ENCODE peak calls at places on chromosomes 1 and 21, in six cellular contexts. One of them, this sample, is unnamed. For H3K4me1, the result is how much of the 10 kb centered on the place peaks cover.

GRCh38 chr1:76425104-76425842 is 350.7 kb downstream of the ST6GALNAC3 start:
- DNase-seq in K562: no peak
- DNase-seq in A549: no peak
- DNase-seq in esophagus muscularis mucosa: no peak
- DNase-seq in transverse colon: no peak
- DNase-seq in upper lobe of left lung: no peak
- DNase-seq in this sample: no peak

GRCh38 chr1:247360991-247361721 is 29.5 kb upstream of the ZNF496 start:
- DNase-seq in upper lobe of left lung: peak
- DNase-seq in transverse colon: peak
- DNase-seq in K562: peak
- DNase-seq in esophagus muscularis mucosa: no peak
- DNase-seq in A549: no peak
- DNase-seq in this sample: no peak

GRCh38 chr1:159958721-159959380 is 4.8 kb upstream of the SLAMF9 start:
- DNase-seq in transverse colon: no peak
- DNase-seq in A549: no peak
- DNase-seq in K562: no peak
- DNase-seq in esophagus muscularis mucosa: no peak
- DNase-seq in upper lobe of left lung: peak
- DNase-seq in this sample: no peak

GRCh38 chr1:46616277-46617107 is at the start of gene MOB3C:
- DNase-seq in upper lobe of left lung: peak
- DNase-seq in A549: peak
- DNase-seq in transverse colon: peak
- DNase-seq in esophagus muscularis mucosa: peak
- DNase-seq in K562: peak
- DNase-seq in this sample: peak

GRCh38 chr1:214281902-214282695 is 1.1 kb downstream of the SMYD2 start:
- DNase-seq in K562: peak
- DNase-seq in upper lobe of left lung: peak
- DNase-seq in esophagus muscularis mucosa: no peak
- DNase-seq in transverse colon: peak
- DNase-seq in A549: peak
- DNase-seq in this sample: no peak

GRCh38 chr1:198528376-198528775 is 12.1 kb downstream of the ATP6V1G3 start:
- DNase-seq in esophagus muscularis mucosa: no peak
- DNase-seq in A549: no peak
- DNase-seq in upper lobe of left lung: no peak
- DNase-seq in K562: no peak
- DNase-seq in transverse colon: no peak
- DNase-seq in this sample: no peak

GRCh38 chr1:228807904-228808487 is 72.7 kb downstream of the RHOU start:
- DNase-seq in A549: no peak
- DNase-seq in K562: no peak
- DNase-seq in upper lobe of left lung: no peak
- DNase-seq in transverse colon: no peak
- DNase-seq in esophagus muscularis mucosa: no peak
- DNase-seq in this sample: no peak

GRCh38 chr1:162023547-162024501 is at the start of gene OLFML2B:
- DNase-seq in A549: peak
- DNase-seq in upper lobe of left lung: peak
- DNase-seq in transverse colon: peak
- DNase-seq in esophagus muscularis mucosa: no peak
- DNase-seq in K562: peak
- DNase-seq in this sample: peak

GRCh38 chr1:23693599-23693998 is 2.0 kb downstream of the RPL11 start:
- DNase-seq in K562: no peak
- DNase-seq in upper lobe of left lung: no peak
- DNase-seq in A549: no peak
- DNase-seq in esophagus muscularis mucosa: no peak
- DNase-seq in transverse colon: no peak
- DNase-seq in this sample: no peak

GRCh38 chr1:36398370-36398977 is 766 bp upstream of the LSM10 start:
- DNase-seq in K562: no peak
- DNase-seq in transverse colon: no peak
- DNase-seq in esophagus muscularis mucosa: no peak
- DNase-seq in upper lobe of left lung: no peak
- DNase-seq in A549: no peak
- DNase-seq in this sample: no peak

GRCh38 chr1:147551036-147551435 is 9.7 kb downstream of the BCL9 start:
- DNase-seq in upper lobe of left lung: no peak
- DNase-seq in K562: no peak
- DNase-seq in transverse colon: no peak
- DNase-seq in A549: no peak
- DNase-seq in esophagus muscularis mucosa: no peak
- DNase-seq in this sample: no peak

GRCh38 chr1:44713321-44713781 is 17.6 kb downstream of the RNU5D-1 start:
- DNase-seq in A549: no peak
- DNase-seq in transverse colon: no peak
- DNase-seq in upper lobe of left lung: no peak
- DNase-seq in esophagus muscularis mucosa: no peak
- DNase-seq in K562: no peak
- DNase-seq in this sample: no peak

GRCh38 chr1:217078010-217078704 is 354.9 kb upstream of the ESRRG start:
- DNase-seq in upper lobe of left lung: no peak
- DNase-seq in K562: no peak
- DNase-seq in transverse colon: no peak
- DNase-seq in esophagus muscularis mucosa: no peak
- DNase-seq in A549: no peak
- DNase-seq in this sample: no peak

GRCh38 chr1:221727146-221728036 is 14.5 kb downstream of the DUSP10 start:
- DNase-seq in K562: no peak
- DNase-seq in A549: no peak
- DNase-seq in esophagus muscularis mucosa: no peak
- DNase-seq in transverse colon: no peak
- DNase-seq in upper lobe of left lung: no peak
- DNase-seq in this sample: no peak

GRCh38 chr21:38758815-38759214 is 46.9 kb upstream of the ETS2 start:
- DNase-seq in transverse colon: no peak
- DNase-seq in esophagus muscularis mucosa: no peak
- DNase-seq in K562: no peak
- DNase-seq in upper lobe of left lung: no peak
- DNase-seq in A549: no peak
- DNase-seq in this sample: no peak

GRCh38 chr1:94183197-94183815 is 54.1 kb downstream of the ARHGAP29 start:
- DNase-seq in upper lobe of left lung: no peak
- DNase-seq in transverse colon: no peak
- DNase-seq in A549: no peak
- DNase-seq in K562: no peak
- DNase-seq in esophagus muscularis mucosa: no peak
- DNase-seq in this sample: no peak

GRCh38 chr1:151934048-151934493 is 24.8 kb upstream of the THEM4 start:
- DNase-seq in esophagus muscularis mucosa: peak
- DNase-seq in K562: peak
- DNase-seq in A549: peak
- DNase-seq in upper lobe of left lung: no peak
- DNase-seq in transverse colon: peak
- DNase-seq in this sample: no peak

GRCh38 chr21:43808367-43808766 is 19.0 kb downstream of the RRP1 start:
- DNase-seq in A549: no peak
- DNase-seq in esophagus muscularis mucosa: no peak
- DNase-seq in K562: no peak
- DNase-seq in transverse colon: no peak
- DNase-seq in upper lobe of left lung: no peak
- DNase-seq in this sample: no peak

GRCh38 chr1:115364044-115364775 is 26.2 kb upstream of the NGF start:
- DNase-seq in upper lobe of left lung: no peak
- DNase-seq in A549: no peak
- DNase-seq in transverse colon: no peak
- DNase-seq in esophagus muscularis mucosa: no peak
- DNase-seq in K562: no peak
- DNase-seq in this sample: no peak

GRCh38 chr1:27556435-27556780 is 47.5 kb downstream of the AHDC1 start:
- DNase-seq in K562: no peak
- DNase-seq in transverse colon: no peak
- DNase-seq in esophagus muscularis mucosa: no peak
- DNase-seq in A549: no peak
- DNase-seq in upper lobe of left lung: no peak
- DNase-seq in this sample: no peak

GRCh38 chr1:198295975-198296374 is 139.2 kb downstream of the NEK7 start:
- DNase-seq in upper lobe of left lung: no peak
- DNase-seq in transverse colon: no peak
- DNase-seq in A549: no peak
- DNase-seq in esophagus muscularis mucosa: no peak
- DNase-seq in K562: no peak
- DNase-seq in this sample: no peak

GRCh38 chr1:15303912-15304311 is 56.9 kb downstream of the FHAD1 start:
- DNase-seq in esophagus muscularis mucosa: no peak
- DNase-seq in transverse colon: no peak
- DNase-seq in K562: no peak
- DNase-seq in A549: no peak
- DNase-seq in upper lobe of left lung: no peak
- DNase-seq in this sample: no peak
- TF ChIP-seq EP300 in esophagus muscularis mucosa: no peak
- TF ChIP-seq EP300 in transverse colon: no peak
- TF ChIP-seq EP300 in K562: no peak
- TF ChIP-seq EP300 in A549: no peak
- TF ChIP-seq EP300 in upper lobe of left lung: no peak
- TF ChIP-seq EP300 in this sample: no peak

GRCh38 chr1:226634611-226635246 is 86.2 kb downstream of the STUM start:
- DNase-seq in A549: no peak
- DNase-seq in esophagus muscularis mucosa: no peak
- DNase-seq in K562: no peak
- DNase-seq in upper lobe of left lung: peak
- DNase-seq in transverse colon: peak
- DNase-seq in this sample: peak
- H3K4me1 ChIP-seq in A549: under half
- H3K4me1 ChIP-seq in esophagus muscularis mucosa: half or more
- H3K4me1 ChIP-seq in K562: under half
- H3K4me1 ChIP-seq in upper lobe of left lung: under half
- H3K4me1 ChIP-seq in transverse colon: under half
- H3K4me1 ChIP-seq in this sample: half or more

DNA sequence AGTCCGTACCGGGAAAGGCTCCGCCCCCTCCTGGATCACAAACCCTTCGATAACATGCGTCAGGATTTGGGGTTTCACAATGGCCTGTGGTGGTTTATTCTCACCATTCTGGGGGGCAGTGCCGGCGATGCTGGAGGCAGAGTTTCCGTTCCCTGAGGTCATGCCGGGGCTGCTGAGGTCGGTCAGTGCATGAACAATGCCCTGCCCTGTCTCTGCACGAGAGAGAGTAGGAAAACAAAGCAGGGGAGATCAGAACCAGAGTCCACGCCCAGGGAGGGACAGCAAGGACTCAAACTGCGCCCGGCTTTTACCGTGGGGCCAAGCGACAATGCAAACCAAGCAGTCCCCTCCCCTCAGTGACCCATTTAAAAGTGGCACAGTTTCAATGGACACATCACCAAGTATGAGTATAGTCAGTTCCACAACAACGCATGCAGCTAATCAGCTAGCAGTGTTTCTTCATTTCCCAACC is 13.2 kb upstream of the A3GALT2 start:
- DNase-seq in transverse colon: peak
- DNase-seq in esophagus muscularis mucosa: no peak
- DNase-seq in K562: no peak
- DNase-seq in upper lobe of left lung: peak
- DNase-seq in A549: no peak
- DNase-seq in this sample: peak
- TF ChIP-seq EP300 in transverse colon: no peak
- TF ChIP-seq EP300 in esophagus muscularis mucosa: no peak
- TF ChIP-seq EP300 in K562: no peak
- TF ChIP-seq EP300 in upper lobe of left lung: peak
- TF ChIP-seq EP300 in A549: no peak
- TF ChIP-seq EP300 in this sample: no peak

DNA sequence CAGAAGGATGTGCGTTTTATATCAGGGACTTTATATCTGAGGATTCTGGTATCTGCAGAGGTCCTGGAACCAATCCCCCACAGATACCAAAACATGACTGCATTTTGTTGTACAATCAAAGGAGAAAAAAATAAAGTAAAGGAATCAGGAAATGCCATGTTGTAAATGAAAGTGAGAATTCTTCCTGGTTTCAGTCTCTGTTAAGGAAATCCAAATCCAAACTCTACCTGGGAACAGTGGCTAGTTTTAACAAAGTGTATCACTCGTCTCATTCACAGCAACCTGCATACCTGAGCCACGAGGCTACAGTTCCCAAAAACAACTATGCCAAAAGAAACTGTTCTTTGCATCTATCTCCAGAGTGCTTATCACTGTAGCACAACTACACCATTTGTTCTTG is 77.3 kb upstream of the ATF3 start:
- DNase-seq in transverse colon: no peak
- DNase-seq in A549: no peak
- DNase-seq in esophagus muscularis mucosa: no peak
- DNase-seq in upper lobe of left lung: no peak
- DNase-seq in K562: no peak
- DNase-seq in this sample: no peak
- H3K4me1 ChIP-seq in transverse colon: under half
- H3K4me1 ChIP-seq in A549: under half
- H3K4me1 ChIP-seq in esophagus muscularis mucosa: under half
- H3K4me1 ChIP-seq in upper lobe of left lung: under half
- H3K4me1 ChIP-seq in K562: under half
- H3K4me1 ChIP-seq in this sample: under half

GRCh38 chr1:111221633-111222286 is 5.8 kb upstream of the CHI3L2 start:
- DNase-seq in transverse colon: peak
- DNase-seq in A549: no peak
- DNase-seq in upper lobe of left lung: peak
- DNase-seq in K562: no peak
- DNase-seq in esophagus muscularis mucosa: no peak
- DNase-seq in this sample: no peak
- TF ChIP-seq EP300 in transverse colon: no peak
- TF ChIP-seq EP300 in A549: no peak
- TF ChIP-seq EP300 in upper lobe of left lung: no peak
- TF ChIP-seq EP300 in K562: no peak
- TF ChIP-seq EP300 in esophagus muscularis mucosa: no peak
- TF ChIP-seq EP300 in this sample: no peak

GRCh38 chr1:41364444-41365319 is 3.4 kb downstream of the FOXO6 start:
- DNase-seq in transverse colon: no peak
- DNase-seq in upper lobe of left lung: no peak
- DNase-seq in A549: no peak
- DNase-seq in esophagus muscularis mucosa: no peak
- DNase-seq in K562: no peak
- DNase-seq in this sample: no peak

GRCh38 chr1:41362357-41362721 is 1.1 kb downstream of the FOXO6 start:
- DNase-seq in transverse colon: no peak
- DNase-seq in esophagus muscularis mucosa: no peak
- DNase-seq in K562: no peak
- DNase-seq in A549: no peak
- DNase-seq in upper lobe of left lung: no peak
- DNase-seq in this sample: no peak

GRCh38 chr1:41362749-41363631 is 1.8 kb downstream of the FOXO6 start:
- DNase-seq in transverse colon: no peak
- DNase-seq in K562: no peak
- DNase-seq in A549: no peak
- DNase-seq in upper lobe of left lung: no peak
- DNase-seq in esophagus muscularis mucosa: no peak
- DNase-seq in this sample: no peak

GRCh38 chr1:41365320-41365633 is 4.0 kb downstream of the FOXO6 start:
- DNase-seq in transverse colon: no peak
- DNase-seq in esophagus muscularis mucosa: no peak
- DNase-seq in upper lobe of left lung: no peak
- DNase-seq in K562: no peak
- DNase-seq in A549: no peak
- DNase-seq in this sample: no peak

GRCh38 chr1:41363632-41364320 is 2.5 kb downstream of the FOXO6 start:
- DNase-seq in esophagus muscularis mucosa: no peak
- DNase-seq in A549: no peak
- DNase-seq in upper lobe of left lung: no peak
- DNase-seq in K562: no peak
- DNase-seq in transverse colon: no peak
- DNase-seq in this sample: no peak
- H3K4me1 ChIP-seq in esophagus muscularis mucosa: half or more
- H3K4me1 ChIP-seq in A549: under half
- H3K4me1 ChIP-seq in upper lobe of left lung: under half
- H3K4me1 ChIP-seq in K562: under half
- H3K4me1 ChIP-seq in transverse colon: under half
- H3K4me1 ChIP-seq in this sample: half or more